ENCODE peak calls at places on chromosomes 4 and X, in five cellular contexts. M, U, R, I and E are unnamed samples.

GRCh38 chrX:104130808-104131207 is 18.5 kb downstream of the ZCCHC18 start:
- DNase-seq in M (no peak), U (no peak), R (no peak), I (no peak), E (no peak)

GRCh38 chrX:51803833-51804232 is 60.6 kb downstream of the GSPT2 start:
- DNase-seq in M (no peak), U (no peak), R (no peak), I (no peak), E (peak; percentile 21)

GRCh38 chr4:152700151-152700550 is 20.4 kb upstream of the TMEM154 start:
- DNase-seq in M (no peak), U (no peak), R (peak; percentile 53), I (peak; percentile 54), E (no peak)

GRCh38 chrX:134181261-134181660 is 55.7 kb upstream of the CCDC160 start:
- DNase-seq in M (no peak), U (no peak), R (no peak), I (no peak), E (no peak)

GRCh38 chr4:153154010-153154975 is 50.0 kb upstream of the TRIM2 start:
- DNase-seq in M (no peak), U (no peak), R (no peak), I (no peak), E (peak; percentile 42)

GRCh38 chr4:119656986-119657635 is 28.5 kb upstream of the PDE5A start:
- DNase-seq in M (no peak), U (peak; percentile 68), R (no peak), I (no peak), E (peak; percentile 63)

GRCh38 chrX:112341598-112341997 is 259.0 kb upstream of the TRPC5 start:
- DNase-seq in M (no peak), U (no peak), R (no peak), I (no peak), E (peak; percentile 8)

GRCh38 chr4:111475001-111475400 is 670.3 kb upstream of the FAM241A start:
- DNase-seq in M (peak; percentile 38), U (peak; percentile 23), R (peak; percentile 66), I (peak; percentile 63), E (peak; percentile 45)

GRCh38 chr4:143431526-143432257 is 81.8 kb upstream of the SMARCA5 start:
- DNase-seq in M (no peak), U (no peak), R (peak; percentile 34), I (no peak), E (no peak)

GRCh38 chr4:629916-630641 is 4.7 kb downstream of the PDE6B start:
- DNase-seq in M (no peak), U (no peak), R (peak; percentile 14), I (no peak), E (no peak)
- H3K9me3 ChIP-seq in M (peaks cover 11% of the 10 kb centered on the region), U (peaks cover 23% of the 10 kb centered on the region), R (no peaks in the 10 kb centered on the region), I (peaks cover 10% of the 10 kb centered on the region), E (peaks cover 11% of the 10 kb centered on the region)

DNA sequence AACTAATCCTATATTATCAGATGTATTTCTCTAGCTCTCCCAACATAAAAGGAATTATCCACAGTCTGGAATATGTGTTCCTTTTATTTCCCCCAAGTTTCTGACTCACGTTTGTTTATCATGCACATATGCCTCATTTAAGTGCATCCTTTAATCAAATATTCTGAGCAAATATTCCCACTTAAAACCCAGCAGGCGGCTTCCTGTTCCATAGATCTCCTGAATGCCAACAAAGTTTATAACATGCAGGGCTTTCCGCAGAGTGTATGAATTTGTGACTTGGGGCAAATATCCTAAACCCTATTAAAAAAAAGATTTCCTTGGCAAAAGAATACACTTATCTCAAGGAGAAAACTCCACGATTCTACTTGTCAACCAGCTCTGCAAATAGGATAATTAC is 16.9 kb downstream of the GLRA2 start:
- DNase-seq in M (no peak), U (no peak), R (no peak), I (no peak), E (no peak)
- H2BK12ac ChIP-seq in M (no peak overlapping the region), U (no peak overlapping the region), R (no peak overlapping the region), I (no peak overlapping the region), E (no peak overlapping the region)

DNA sequence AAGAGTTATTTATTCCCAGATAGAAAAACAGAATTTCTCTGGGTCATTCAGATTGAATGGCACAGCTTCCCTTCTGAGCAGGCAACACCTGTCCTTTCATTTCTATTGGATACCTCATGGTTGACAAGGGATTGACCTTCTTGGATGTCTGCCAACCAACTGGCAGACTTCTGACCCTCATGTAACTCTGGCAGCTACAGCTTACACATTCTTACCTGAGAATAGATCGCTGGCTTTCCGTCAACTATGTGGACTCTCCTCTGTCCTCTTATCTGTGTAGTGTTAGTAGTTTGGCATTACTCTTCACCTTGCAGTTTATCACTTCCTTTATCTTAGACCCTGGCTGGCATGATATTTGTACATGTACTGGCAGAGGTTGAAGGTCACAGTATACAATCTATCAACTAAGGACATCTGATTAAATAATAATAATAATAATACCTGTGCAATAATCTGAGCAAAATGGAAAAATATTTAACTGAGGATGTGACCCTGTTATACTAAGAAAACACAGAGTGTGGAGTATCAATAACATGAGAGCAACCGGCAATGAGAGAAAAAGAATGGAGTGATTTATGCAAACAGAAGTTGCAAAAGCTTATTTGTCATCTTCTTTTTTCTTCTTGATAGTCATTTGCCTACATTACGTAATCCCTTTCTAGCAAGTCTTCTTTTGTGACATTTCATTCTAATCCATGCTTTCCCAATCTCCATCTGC is 1118.2 kb downstream of the ARAP2 start:
- DNase-seq in M (no peak), U (no peak), R (no peak), I (no peak), E (no peak)
- H3K4me1 ChIP-seq in M (no peaks in the 10 kb centered on the region), U (no peaks in the 10 kb centered on the region), R (no peaks in the 10 kb centered on the region), I (no peaks in the 10 kb centered on the region), E (no peaks in the 10 kb centered on the region)

GRCh38 chr4:133149364-133149695 is 236 bp downstream of the PCDH10 start:
- DNase-seq in M (no peak), U (no peak), R (no peak), I (no peak), E (no peak)
- H3K9me3 ChIP-seq in M (peaks cover 8% of the 10 kb centered on the region), U (peaks cover 5% of the 10 kb centered on the region), R (no peaks in the 10 kb centered on the region), I (no peaks in the 10 kb centered on the region), E (no peaks in the 10 kb centered on the region)

GRCh38 chr4:78569291-78569821 is 17.8 kb downstream of the ANXA3 start:
- DNase-seq in M (no peak), U (peak; percentile 23), R (no peak), I (no peak), E (peak; percentile 65)
- H2BK12ac ChIP-seq in M (no peak overlapping the region), U (no peak overlapping the region), R (no peak overlapping the region), I (no peak overlapping the region), E (peak overlapping the region; percentile 29)